ENCODE peak calls at places on chromosomes 13 and 19, in five cellular contexts. A is mesenchymal stem cell, V is adrenal gland, G is small intestine, O is colonic mucosa. F is an unnamed sample.

GRCh38 chr13:99014391-99014988 is 36.6 kb upstream of the DOCK9 start:
- DNase-seq in A (no peak), V (no peak), G (no peak), O (no peak), F (no peak)

GRCh38 chr13:100280681-100281080 is 191.8 kb downstream of the PCCA start:
- DNase-seq in A (peak), V (no peak), G (no peak), O (no peak), F (no peak)

GRCh38 chr19:40613669-40614594 is 12.8 kb downstream of the LTBP4 start:
- DNase-seq in A (peak), V (peak), G (peak), O (peak), F (no peak)

GRCh38 chr19:4660181-4660791 is 9.9 kb downstream of the MYDGF start:
- DNase-seq in A (peak), V (no peak), G (peak), O (peak), F (no peak)

GRCh38 chr19:32122258-32122657 is 223.2 kb upstream of the ZNF507 start:
- DNase-seq in A (no peak), V (no peak), G (no peak), O (no peak), F (no peak)

GRCh38 chr13:80751854-80752253 is 410.9 kb upstream of the SPRY2 start:
- DNase-seq in A (no peak), V (no peak), G (no peak), O (no peak), F (no peak)

GRCh38 chr13:29402168-29402621 is 193.3 kb downstream of the SLC7A1 start:
- DNase-seq in A (peak), V (no peak), G (peak), O (no peak), F (no peak)

GRCh38 chr19:28715157-28715556 is 497.8 kb downstream of the UQCRFS1 start:
- DNase-seq in A (no peak), V (no peak), G (no peak), O (no peak), F (no peak)

GRCh38 chr19:22052644-22053013 is 345 bp downstream of the ZNF257 start:
- DNase-seq in A (no peak), V (no peak), G (no peak), O (peak), F (no peak)
- H3K27ac ChIP-seq in A (no peak), V (peak), G (no peak), O (no peak), F (no peak)

GRCh38 chr19:18122860-18123795 is 25.6 kb downstream of the MAST3 start:
- DNase-seq in A (no peak), V (peak), G (no peak), O (no peak), F (no peak)

GRCh38 chr19:18120127-18120526 is 22.5 kb downstream of the MAST3 start:
- DNase-seq in A (no peak), V (no peak), G (no peak), O (no peak), F (no peak)

GRCh38 chr19:18119243-18120105 is 21.9 kb downstream of the MAST3 start:
- DNase-seq in A (no peak), V (no peak), G (peak), O (no peak), F (no peak)

GRCh38 chr19:18122424-18122823 is 24.8 kb downstream of the MAST3 start:
- DNase-seq in A (no peak), V (no peak), G (no peak), O (no peak), F (no peak)

GRCh38 chr19:18121166-18121565 is 23.6 kb downstream of the MAST3 start:
- DNase-seq in A (no peak), V (no peak), G (no peak), O (no peak), F (no peak)
- H3K27ac ChIP-seq in A (no peak), V (no peak), G (no peak), O (no peak), F (no peak)

GRCh38 chr19:55256562-55257460 is 2.0 kb downstream of the PPP6R1 start:
- DNase-seq in A (peak), V (no peak), G (no peak), O (no peak), F (no peak)
- H3K27ac ChIP-seq in A (no peak), V (peak), G (peak), O (peak), F (no peak)

GRCh38 chr13:31476266-31476665 is 263.1 kb upstream of the RXFP2 start:
- DNase-seq in A (no peak), V (no peak), G (no peak), O (no peak), F (no peak)
- H3K27ac ChIP-seq in A (no peak), V (no peak), G (no peak), O (no peak), F (no peak)

GRCh38 chr19:50567052-50567841 is 988 bp downstream of the LRRC4B start:
- DNase-seq in A (no peak), V (no peak), G (no peak), O (no peak), F (no peak)
- H3K27ac ChIP-seq in A (no peak), V (no peak), G (no peak), O (no peak), F (no peak)

GRCh38 chr19:47423203-47423882 is 4.0 kb upstream of the MEIS3 start:
- DNase-seq in A (no peak), V (no peak), G (no peak), O (no peak), F (no peak)

GRCh38 chr19:47422417-47423163 is 3.3 kb upstream of the MEIS3 start:
- DNase-seq in A (no peak), V (no peak), G (no peak), O (no peak), F (no peak)

GRCh38 chr19:47421844-47422395 is 2.6 kb upstream of the MEIS3 start:
- DNase-seq in A (no peak), V (no peak), G (no peak), O (no peak), F (no peak)

GRCh38 chr19:47419789-47420188 is 462 bp upstream of the MEIS3 start:
- DNase-seq in A (no peak), V (no peak), G (no peak), O (no peak), F (no peak)

DNA sequence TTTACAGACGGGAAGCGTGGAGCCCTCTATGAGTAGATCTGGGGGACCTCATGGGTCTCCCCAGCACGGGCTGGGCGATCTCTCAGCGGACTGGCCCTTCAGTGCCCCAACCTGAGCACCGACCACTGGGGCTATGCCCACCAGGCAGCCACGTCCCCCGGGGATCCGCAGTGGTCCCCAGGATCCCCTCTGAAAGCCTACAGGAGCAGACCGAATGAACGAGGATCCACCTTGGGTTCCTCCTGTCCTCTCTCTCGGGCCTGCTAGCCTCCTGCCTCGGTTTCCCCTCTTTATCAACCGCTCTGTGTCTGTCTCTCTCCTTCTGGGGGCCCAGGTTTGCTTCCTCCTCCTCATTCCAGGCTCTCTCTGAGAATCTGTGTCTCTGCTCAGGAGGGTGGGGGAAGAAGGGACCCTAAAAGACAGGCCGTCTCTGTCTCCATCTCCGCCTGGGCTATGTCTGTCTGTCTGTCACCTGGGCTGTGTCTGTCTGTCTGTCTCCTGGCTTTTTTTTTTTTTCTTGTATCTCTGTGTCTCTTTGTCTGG is 2.0 kb upstream of the MEIS3 start:
- DNase-seq in A (no peak), V (no peak), G (no peak), O (no peak), F (no peak)
- H3K27ac ChIP-seq in A (no peak), V (no peak), G (no peak), O (no peak), F (no peak)

GRCh38 chr13:88806438-88806837 is 1135.3 kb downstream of the SLITRK5 start:
- DNase-seq in A (no peak), V (no peak), G (no peak), O (no peak), F (no peak)
- H3K27ac ChIP-seq in A (no peak), V (no peak), G (no peak), O (no peak), F (no peak)

GRCh38 chr19:1411255-1412191 is 4.1 kb downstream of the DAZAP1 start:
- DNase-seq in A (no peak), V (peak), G (no peak), O (no peak), F (no peak)
- H3K27ac ChIP-seq in A (peak), V (peak), G (no peak), O (no peak), F (no peak)

GRCh38 chr19:15263361-15263985 is 31.2 kb upstream of the EPHX3 start:
- DNase-seq in A (no peak), V (no peak), G (no peak), O (no peak), F (no peak)

GRCh38 chr19:15259900-15260299 is 27.7 kb upstream of the EPHX3 start:
- DNase-seq in A (no peak), V (no peak), G (no peak), O (no peak), F (no peak)

GRCh38 chr19:15260939-15261338 is 28.7 kb upstream of the EPHX3 start:
- DNase-seq in A (peak), V (no peak), G (no peak), O (no peak), F (no peak)

GRCh38 chr19:15264061-15264932 is 32.0 kb upstream of the EPHX3 start:
- DNase-seq in A (peak), V (peak), G (peak), O (peak), F (no peak)

GRCh38 chr19:15262011-15262410 is 29.8 kb upstream of the EPHX3 start:
- DNase-seq in A (no peak), V (no peak), G (no peak), O (no peak), F (no peak)
- H3K27ac ChIP-seq in A (no peak), V (no peak), G (no peak), O (no peak), F (no peak)

F was measured in SK-N-MC.